ENCODE peak calls at places on chromosomes 13 and 19, in seven cellular contexts. C is GM10248, Y is NCI-H1092, Q is hippocampal formation, A is GM20000, R is hypothalamus, F is NCI-H446. O is an unnamed sample.

GRCh38 chr19:52366414-52366824 is 3.3 kb upstream of the ZNF880 start:
- DNase-seq in Q (no peak), C (no peak), F (no peak), A (no peak), R (no peak), Y (no peak), O (no peak)

GRCh38 chr19:38039966-38040365 is 133.0 kb downstream of the SIPA1L3 start:
- DNase-seq in A (no peak), F (no peak), Y (no peak), R (no peak), Q (no peak), C (no peak), O (no peak)

GRCh38 chr13:40139896-40140520 is 484.5 kb downstream of the COG6 start:
- DNase-seq in A (no peak), F (no peak), Q (no peak), Y (no peak), C (no peak), R (no peak), O (no peak)

GRCh38 chr13:76778906-76779305 is 107.3 kb downstream of the KCTD12 start:
- DNase-seq in A (no peak), Y (no peak), F (no peak), C (no peak), Q (no peak), R (no peak), O (no peak)

GRCh38 chr19:47657719-47658118 is 48.8 kb downstream of the BICRA start:
- DNase-seq in Q (no peak), C (no peak), A (no peak), F (no peak), R (no peak), Y (no peak), O (no peak)

GRCh38 chr13:43428545-43429287 is 358.1 kb downstream of the ENOX1 start:
- DNase-seq in Y (no peak), A (no peak), Q (no peak), R (no peak), F (no peak), C (no peak), O (no peak)

GRCh38 chr13:34419025-34419424 is 523.0 kb upstream of the NBEA start:
- DNase-seq in Y (peak), A (no peak), C (no peak), F (no peak), Q (no peak), R (no peak), O (no peak)

GRCh38 chr13:31114641-31115040 is 47.1 kb downstream of the HSPH1 start:
- DNase-seq in Y (no peak), A (no peak), C (no peak), F (no peak), Q (no peak), R (no peak), O (no peak)

GRCh38 chr19:18650048-18650435 is 13.2 kb downstream of the KLHL26 start:
- DNase-seq in F (no peak), R (peak), C (no peak), Q (no peak), Y (no peak), A (no peak), O (no peak)

GRCh38 chr13:114282143-114282685 is 813 bp downstream of the UPF3A start:
- DNase-seq in A (peak), C (peak), Y (peak), Q (peak), R (no peak), F (no peak), O (peak)

GRCh38 chr19:1904385-1905070 is 671 bp upstream of the ADAT3 start:
- DNase-seq in F (no peak), C (peak), R (peak), Q (no peak), Y (no peak), A (peak), O (peak)

GRCh38 chr13:111949311-111949710 is 117.6 kb upstream of the SOX1 start:
- DNase-seq in Y (no peak), C (no peak), A (no peak), Q (no peak), F (no peak), R (no peak), O (no peak)